ENCODE peak calls at places on chromosomes 6 and 20, in four cellular contexts. C, R, D and W are unnamed samples.

GRCh38 chr20:59515013-59515905 is 89.1 kb upstream of the PHACTR3 start:
- DNase-seq in R (no peak), D (peak), C (peak), W (no peak)

GRCh38 chr20:17807670-17808069 is 107.9 kb downstream of the BANF2 start:
- DNase-seq in C (no peak), R (no peak), D (no peak), W (no peak)

GRCh38 chr6:152398993-152399392 is 238.2 kb downstream of the SYNE1 start:
- DNase-seq in C (no peak), R (no peak), D (no peak), W (no peak)

GRCh38 chr20:3751664-3752385 is 15.7 kb downstream of the ADISSP start:
- DNase-seq in R (no peak), C (peak), D (no peak), W (no peak)

GRCh38 chr6:17580518-17581048 is 19.5 kb upstream of the FAM8A1 start:
- DNase-seq in D (no peak), C (peak), R (peak), W (no peak)

GRCh38 chr6:52307900-52308372 is 23.4 kb upstream of the MCM3 start:
- DNase-seq in C (no peak), D (no peak), R (no peak), W (no peak)

GRCh38 chr6:112639436-112639835 is 292.3 kb downstream of the RFPL4B start:
- DNase-seq in C (no peak), R (no peak), D (peak), W (no peak)

GRCh38 chr6:1636971-1637871 is 27.5 kb downstream of the FOXC1 start:
- DNase-seq in C (peak), D (no peak), R (peak), W (no peak)

GRCh38 chr6:139124887-139125672 is 9.8 kb upstream of the HECA start:
- DNase-seq in C (peak), D (no peak), R (no peak), W (no peak)

GRCh38 chr6:127963495-127963894 is 62.6 kb upstream of the THEMIS start:
- DNase-seq in D (no peak), R (no peak), C (no peak), W (no peak)

GRCh38 chr6:112269165-112269564 is 14.8 kb upstream of the LAMA4 start:
- DNase-seq in D (no peak), R (no peak), C (no peak), W (no peak)

GRCh38 chr20:25090492-25091429 is 8.8 kb upstream of the VSX1 start:
- DNase-seq in R (no peak), C (no peak), D (no peak), W (no peak)

GRCh38 chr6:112330877-112331260 is 16.3 kb upstream of the RFPL4B start:
- DNase-seq in C (no peak), R (no peak), D (no peak), W (no peak)

GRCh38 chr6:44670146-44670545 is 282.6 kb downstream of the CDC5L start:
- DNase-seq in C (no peak), D (no peak), R (no peak), W (no peak)

GRCh38 chr6:52015953-52016352 is 71.5 kb downstream of the PKHD1 start:
- DNase-seq in D (no peak), C (no peak), R (no peak), W (no peak)

GRCh38 chr6:145075425-145075824 is 659.9 kb downstream of the EPM2A start:
- DNase-seq in D (no peak), R (no peak), C (no peak), W (no peak)

GRCh38 chr20:36085686-36086267 is 68.8 kb upstream of the EPB41L1 start:
- DNase-seq in D (no peak), R (no peak), C (peak), W (no peak)

GRCh38 chr6:136604928-136605485 is 54.8 kb upstream of the MAP7 start:
- DNase-seq in R (no peak), C (no peak), D (no peak), W (no peak)

GRCh38 chr6:5695260-5696245 is 311.2 kb downstream of the NRN1 start:
- DNase-seq in R (no peak), D (peak), C (no peak), W (no peak)

GRCh38 chr6:39424831-39425230 is 102.3 kb upstream of the KCNK16 start:
- DNase-seq in C (no peak), R (no peak), D (no peak), W (no peak)

GRCh38 chr6:8499540-8499939 is 64.2 kb upstream of the SLC35B3 start:
- DNase-seq in C (no peak), D (no peak), R (no peak), W (no peak)

GRCh38 chr6:168540713-168541291 is 99.8 kb downstream of the SMOC2 start:
- DNase-seq in D (no peak), C (no peak), R (no peak), W (no peak)

GRCh38 chr20:7571521-7572065 is 368.7 kb downstream of the HAO1 start:
- DNase-seq in D (peak), C (no peak), R (no peak), W (no peak)

GRCh38 chr20:25014816-25015215 is 22.3 kb upstream of the APMAP start:
- DNase-seq in R (peak), D (no peak), C (peak), W (peak)

GRCh38 chr6:87753131-87753685 is 51.2 kb upstream of the AKIRIN2 start:
- DNase-seq in R (no peak), C (no peak), D (no peak), W (no peak)

GRCh38 chr20:24160563-24161355 is 172.2 kb upstream of the GGTLC1 start:
- DNase-seq in D (peak), C (peak), R (peak), W (no peak)

DNA sequence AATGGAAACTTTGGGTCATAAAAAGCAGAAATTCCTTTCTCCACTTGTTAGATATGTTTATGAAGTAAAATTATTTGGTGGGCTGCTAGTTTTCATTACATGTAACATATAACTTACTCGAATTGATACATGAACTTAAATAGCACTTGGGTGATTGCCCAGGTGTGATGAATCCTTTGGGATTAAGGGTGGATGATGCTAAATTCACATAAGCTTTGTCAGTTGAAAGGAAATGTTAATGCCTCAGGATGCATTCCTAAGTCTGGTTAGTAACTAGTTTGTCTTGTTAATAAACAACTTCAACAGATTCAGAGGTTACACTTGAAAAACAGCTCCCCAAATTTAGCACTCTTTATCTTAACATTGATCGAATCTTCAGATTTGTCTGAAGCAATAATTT is 206.9 kb downstream of the CENPW start:
- DNase-seq in D (no peak), R (no peak), C (no peak), W (no peak)
- TF ChIP-seq CTCF in D (no peak), R (no peak), C (no peak), W (no peak)

GRCh38 chr6:37516076-37516919 is 16.6 kb upstream of the CCDC167 start:
- DNase-seq in R (no peak), D (no peak), C (peak), W (peak)
- TF ChIP-seq CTCF in R (no peak), D (no peak), C (no peak), W (no peak)

GRCh38 chr6:55977959-55978358 is 102.6 kb upstream of the BMP5 start:
- DNase-seq in C (no peak), D (no peak), R (no peak), W (no peak)
- TF ChIP-seq CTCF in C (no peak), D (no peak), R (no peak), W (no peak)

GRCh38 chr6:63816979-63817436 is 181.4 kb downstream of the PHF3 start:
- DNase-seq in R (no peak), C (no peak), D (no peak), W (no peak)
- TF ChIP-seq CTCF in R (no peak), C (no peak), D (peak), W (peak)

DNA sequence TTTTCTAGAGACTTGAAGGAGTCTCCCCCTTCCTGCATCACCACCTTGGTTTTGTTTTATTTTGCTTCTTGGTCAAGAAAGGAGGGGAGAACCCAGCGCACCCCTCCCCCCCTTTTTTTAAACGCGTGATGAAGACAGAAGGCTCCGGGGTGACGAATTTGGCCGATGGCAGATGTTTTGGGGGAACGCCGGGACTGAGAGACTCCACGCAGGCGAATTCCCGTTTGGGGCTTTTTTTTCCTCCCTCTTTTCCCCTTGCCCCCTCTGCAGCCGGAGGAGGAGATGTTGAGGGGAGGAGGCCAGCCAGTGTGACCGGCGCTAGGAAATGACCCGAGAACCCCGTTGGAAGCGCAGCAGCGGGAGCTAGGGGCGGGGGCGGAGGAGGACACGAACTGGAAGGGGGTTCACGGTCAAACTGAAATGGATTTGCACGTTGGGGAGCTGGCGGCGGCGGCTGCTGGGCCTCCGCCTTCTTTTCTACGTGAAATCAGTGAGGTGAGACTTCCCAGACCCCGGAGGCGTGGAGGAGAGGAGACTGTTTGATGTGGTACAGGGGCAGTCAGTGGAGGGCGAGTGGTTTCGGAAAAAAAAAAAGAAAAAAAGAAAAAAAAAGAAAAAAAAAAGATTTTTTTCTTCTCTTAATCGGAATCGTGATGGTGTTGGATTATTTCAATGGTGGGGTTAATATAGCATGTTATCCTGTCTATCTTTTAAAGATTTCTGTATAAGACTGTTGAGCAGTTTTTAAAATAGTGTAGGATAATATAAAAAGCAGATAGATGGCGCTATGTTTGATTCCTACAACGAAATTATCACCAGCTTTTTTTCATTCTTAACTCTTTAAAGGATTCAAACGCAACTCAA is 3.1 kb downstream of the SOX4 start:
- DNase-seq in R (peak), D (no peak), C (peak), W (no peak)
- TF ChIP-seq CTCF in R (peak), D (peak), C (peak), W (peak)

GRCh38 chr6:109009761-109010612 is 84.7 kb downstream of the SESN1 start:
- DNase-seq in D (no peak), R (no peak), C (no peak), W (no peak)
- TF ChIP-seq CTCF in D (no peak), R (no peak), C (peak), W (no peak)

GRCh38 chr20:34705383-34706021 is 1.4 kb downstream of the TP53INP2 start:
- DNase-seq in R (peak), D (no peak), C (peak), W (no peak)
- TF ChIP-seq CTCF in R (no peak), D (peak), C (no peak), W (peak)

GRCh38 chr6:25831532-25832306 is at the start of gene SLC17A1:
- DNase-seq in C (no peak), R (no peak), D (no peak), W (no peak)
- TF ChIP-seq CTCF in C (no peak), R (no peak), D (no peak), W (no peak)

GRCh38 chr20:47782920-47783552 is 2.2 kb downstream of the SULF2 start:
- DNase-seq in D (no peak), C (no peak), R (no peak), W (no peak)

GRCh38 chr20:47784256-47784598 is 1.1 kb downstream of the SULF2 start:
- DNase-seq in R (no peak), C (no peak), D (no peak), W (no peak)

GRCh38 chr20:47785321-47785899 is at the start of gene SULF2:
- DNase-seq in D (no peak), C (peak), R (peak), W (no peak)

GRCh38 chr20:47785900-47786762 is 850 bp upstream of the SULF2 start:
- DNase-seq in D (peak), R (peak), C (peak), W (no peak)

GRCh38 chr20:47784599-47785320 is 521 bp downstream of the SULF2 start:
- DNase-seq in R (no peak), C (no peak), D (no peak), W (no peak)
- TF ChIP-seq CTCF in R (peak), C (no peak), D (peak), W (peak)

DNA sequence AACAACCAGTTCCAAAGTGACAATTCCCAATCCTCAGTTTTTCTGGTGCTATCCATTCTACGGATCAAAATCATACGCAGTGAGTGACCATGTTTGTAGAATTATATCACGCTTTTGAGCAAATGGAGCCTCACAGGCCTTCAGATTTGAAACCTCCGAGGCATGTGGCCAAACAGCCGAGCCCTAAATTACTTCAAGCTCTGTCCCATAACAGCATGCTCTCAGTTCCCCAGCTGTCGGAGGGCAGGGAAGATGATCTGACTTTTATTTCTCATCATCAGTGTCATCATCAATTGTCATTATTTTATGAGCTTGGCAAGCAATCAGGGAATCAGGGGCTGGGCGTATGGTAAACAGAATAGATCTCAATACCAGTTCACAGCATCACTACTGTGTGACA is 73.2 kb downstream of the PSMG4 start:
- DNase-seq in C (no peak), D (no peak), R (no peak), W (no peak)
- TF ChIP-seq CTCF in C (no peak), D (no peak), R (no peak), W (no peak)